ENCODE peak calls at places on chromosome 19, in five cellular contexts. One of them, this sample, is unnamed.
A peak's percentile ranks its signal among the peaks of the same experiment; 100 is the strongest.

GRCh38 chr19:1047696-1048147 is 7.8 kb downstream of the ABCA7 start:
- DNase-seq in AG04450: no peak
- DNase-seq in activated CD4-positive, alpha-beta T cell treated with anti-CD3 and anti-CD28 coated beads, Interleukin-2, amount 50 U/mL, for 1 hour: no peak
- DNase-seq in activated naive CD8-positive, alpha-beta T cell treated with anti-CD3 and anti-CD28 coated beads, Interleukin-2, amount 50 U/mL, for 24 hours: no peak
- DNase-seq in endothelial cell of umbilical vein: no peak
- DNase-seq in this sample: no peak

GRCh38 chr19:14764401-14764800 is 14.0 kb downstream of the ADGRE2 start:
- DNase-seq in activated CD4-positive, alpha-beta T cell treated with anti-CD3 and anti-CD28 coated beads, Interleukin-2, amount 50 U/mL, for 1 hour: no peak
- DNase-seq in endothelial cell of umbilical vein: no peak
- DNase-seq in AG04450: no peak
- DNase-seq in activated naive CD8-positive, alpha-beta T cell treated with anti-CD3 and anti-CD28 coated beads, Interleukin-2, amount 50 U/mL, for 24 hours: no peak
- DNase-seq in this sample: no peak

GRCh38 chr19:41813911-41814310 is 17.5 kb downstream of the CEACAM3 start:
- DNase-seq in endothelial cell of umbilical vein: no peak
- DNase-seq in activated CD4-positive, alpha-beta T cell treated with anti-CD3 and anti-CD28 coated beads, Interleukin-2, amount 50 U/mL, for 1 hour: no peak
- DNase-seq in activated naive CD8-positive, alpha-beta T cell treated with anti-CD3 and anti-CD28 coated beads, Interleukin-2, amount 50 U/mL, for 24 hours: no peak
- DNase-seq in AG04450: no peak
- DNase-seq in this sample: no peak

GRCh38 chr19:48999481-49000325 is 6.0 kb downstream of the RUVBL2 start:
- DNase-seq in activated CD4-positive, alpha-beta T cell treated with anti-CD3 and anti-CD28 coated beads, Interleukin-2, amount 50 U/mL, for 1 hour: peak; percentile 74
- DNase-seq in activated naive CD8-positive, alpha-beta T cell treated with anti-CD3 and anti-CD28 coated beads, Interleukin-2, amount 50 U/mL, for 24 hours: peak; percentile 68
- DNase-seq in AG04450: peak; percentile 43
- DNase-seq in endothelial cell of umbilical vein: peak; percentile 64
- DNase-seq in this sample: no peak

GRCh38 chr19:54114340-54114826 is 1.1 kb downstream of the TFPT start:
- DNase-seq in AG04450: no peak
- DNase-seq in activated CD4-positive, alpha-beta T cell treated with anti-CD3 and anti-CD28 coated beads, Interleukin-2, amount 50 U/mL, for 1 hour: peak; percentile 23
- DNase-seq in endothelial cell of umbilical vein: peak; percentile 31
- DNase-seq in activated naive CD8-positive, alpha-beta T cell treated with anti-CD3 and anti-CD28 coated beads, Interleukin-2, amount 50 U/mL, for 24 hours: peak; percentile 64
- DNase-seq in this sample: no peak

GRCh38 chr19:3604987-3605343 is 1.7 kb downstream of the TBXA2R start:
- DNase-seq in activated CD4-positive, alpha-beta T cell treated with anti-CD3 and anti-CD28 coated beads, Interleukin-2, amount 50 U/mL, for 1 hour: no peak
- DNase-seq in endothelial cell of umbilical vein: no peak
- DNase-seq in AG04450: no peak
- DNase-seq in activated naive CD8-positive, alpha-beta T cell treated with anti-CD3 and anti-CD28 coated beads, Interleukin-2, amount 50 U/mL, for 24 hours: peak; percentile 53
- DNase-seq in this sample: no peak

GRCh38 chr19:10876459-10877240 is 5.3 kb downstream of the CARM1 start:
- DNase-seq in endothelial cell of umbilical vein: no peak
- DNase-seq in activated naive CD8-positive, alpha-beta T cell treated with anti-CD3 and anti-CD28 coated beads, Interleukin-2, amount 50 U/mL, for 24 hours: no peak
- DNase-seq in activated CD4-positive, alpha-beta T cell treated with anti-CD3 and anti-CD28 coated beads, Interleukin-2, amount 50 U/mL, for 1 hour: no peak
- DNase-seq in AG04450: no peak
- DNase-seq in this sample: no peak

GRCh38 chr19:2186071-2186846 is 22.5 kb downstream of the DOT1L start:
- DNase-seq in endothelial cell of umbilical vein: peak; percentile 84
- DNase-seq in AG04450: peak; percentile 91
- DNase-seq in activated CD4-positive, alpha-beta T cell treated with anti-CD3 and anti-CD28 coated beads, Interleukin-2, amount 50 U/mL, for 1 hour: no peak
- DNase-seq in activated naive CD8-positive, alpha-beta T cell treated with anti-CD3 and anti-CD28 coated beads, Interleukin-2, amount 50 U/mL, for 24 hours: no peak
- DNase-seq in this sample: peak; percentile 94

GRCh38 chr19:35788205-35788960 is 13.0 kb downstream of the ARHGAP33 start:
- DNase-seq in activated CD4-positive, alpha-beta T cell treated with anti-CD3 and anti-CD28 coated beads, Interleukin-2, amount 50 U/mL, for 1 hour: no peak
- DNase-seq in endothelial cell of umbilical vein: no peak
- DNase-seq in activated naive CD8-positive, alpha-beta T cell treated with anti-CD3 and anti-CD28 coated beads, Interleukin-2, amount 50 U/mL, for 24 hours: no peak
- DNase-seq in AG04450: no peak
- DNase-seq in this sample: no peak

This sample was measured in GM04503.